ENCODE peak calls at places on chromosomes 16 and 17, in five cellular contexts. N, A, V, W and R are unnamed samples.

GRCh38 chr17:82974136-82974952 is 105.1 kb upstream of the METRNL start:
- DNase-seq in V (no peak), N (no peak), A (no peak), W (no peak), R (no peak)

GRCh38 chr16:50950955-50951354 is 200.1 kb downstream of the SALL1 start:
- DNase-seq in N (no peak), W (no peak), A (no peak), V (no peak), R (no peak)

GRCh38 chr17:28643979-28644781 is 778 bp downstream of the BLTP2 start:
- DNase-seq in V (no peak), A (no peak), N (no peak), W (peak), R (peak)

GRCh38 chr17:20944014-20944905 is 98.6 kb downstream of the USP22 start:
- DNase-seq in W (peak), V (no peak), N (no peak), A (no peak), R (no peak)

GRCh38 chr17:72600934-72601333 is 480.1 kb downstream of the SOX9 start:
- DNase-seq in A (no peak), W (peak), V (no peak), N (no peak), R (no peak)

GRCh38 chr16:81740163-81740562 is 38.9 kb upstream of the PLCG2 start:
- DNase-seq in A (no peak), N (no peak), W (no peak), V (no peak), R (no peak)

GRCh38 chr16:86509759-86510464 is 415 bp upstream of the FOXF1 start:
- DNase-seq in A (peak), N (no peak), W (no peak), V (peak), R (no peak)

GRCh38 chr17:56110463-56111138 is 42.7 kb upstream of the ANKFN1 start:
- DNase-seq in A (no peak), N (no peak), V (no peak), W (peak), R (no peak)

GRCh38 chr17:14143678-14144077 is 74.4 kb downstream of the COX10 start:
- DNase-seq in A (no peak), V (no peak), W (no peak), N (peak), R (no peak)

GRCh38 chr17:67606471-67606870 is 111.3 kb upstream of the NOL11 start:
- DNase-seq in A (peak), N (peak), W (no peak), V (peak), R (no peak)

GRCh38 chr17:52681486-52681885 is 523.0 kb upstream of the CA10 start:
- DNase-seq in A (no peak), V (no peak), N (no peak), W (no peak), R (no peak)

GRCh38 chr16:48011888-48012658 is 143.7 kb downstream of the ABCC12 start:
- DNase-seq in A (no peak), N (no peak), W (no peak), V (no peak), R (no peak)

GRCh38 chr17:30332057-30332542 is 1.8 kb downstream of the TMIGD1 start:
- DNase-seq in N (no peak), W (peak), A (no peak), V (no peak), R (no peak)

GRCh38 chr16:31064882-31065461 is 9.1 kb downstream of the ZNF668 start:
- DNase-seq in W (peak), V (peak), N (peak), A (peak), R (no peak)
- H3K27ac ChIP-seq in W (peak), V (peak), N (peak), A (peak), R (no peak)

GRCh38 chr17:79600613-79601221 is 10.1 kb downstream of the RBFOX3 start:
- DNase-seq in N (no peak), V (no peak), A (no peak), W (no peak), R (no peak)

GRCh38 chr17:79600071-79600470 is 10.8 kb downstream of the RBFOX3 start:
- DNase-seq in A (no peak), N (no peak), V (no peak), W (no peak), R (no peak)

GRCh38 chr17:79603771-79604170 is 7.1 kb downstream of the RBFOX3 start:
- DNase-seq in W (no peak), V (no peak), N (no peak), A (no peak), R (no peak)

GRCh38 chr17:79602621-79603020 is 8.2 kb downstream of the RBFOX3 start:
- DNase-seq in V (no peak), A (no peak), N (no peak), W (no peak), R (no peak)

DNA sequence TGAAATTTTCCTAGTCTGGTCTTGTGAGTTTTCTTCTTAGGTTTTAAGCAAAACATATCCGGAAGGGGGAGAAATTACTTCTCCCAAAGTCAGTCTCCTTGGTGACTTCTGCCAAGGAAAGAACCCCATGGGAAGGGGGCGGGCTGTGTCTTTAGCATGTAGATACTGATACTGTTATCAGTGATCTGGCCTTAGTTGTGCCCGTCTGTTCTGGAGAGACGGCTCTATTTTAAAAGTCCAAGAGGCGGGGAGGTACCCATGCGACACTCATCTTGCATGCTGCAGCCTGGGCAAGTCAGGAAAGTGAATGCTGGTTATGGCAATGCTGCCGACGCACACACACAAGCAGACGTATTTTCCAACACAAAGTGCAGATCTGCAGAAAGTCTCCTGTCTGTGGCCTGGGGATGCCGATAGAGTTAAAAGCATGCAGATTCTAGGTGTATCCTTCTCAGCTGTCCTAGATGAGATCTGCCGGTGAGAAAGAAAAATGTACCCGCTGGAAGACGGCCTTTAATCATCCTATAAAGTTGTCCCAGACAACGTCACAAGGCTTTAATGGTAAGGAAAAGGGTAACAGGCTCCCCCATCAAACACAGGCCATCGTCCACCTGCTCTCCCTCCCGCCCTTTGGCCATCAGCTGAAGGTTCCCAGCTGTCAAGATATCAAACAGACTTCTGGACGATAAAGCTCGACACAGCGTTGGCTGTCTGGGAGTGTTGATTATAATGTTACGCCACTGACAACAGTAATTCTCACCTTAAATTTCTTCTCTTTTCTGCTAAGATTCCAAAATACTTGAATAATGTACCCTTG is 9.0 kb downstream of the RBFOX3 start:
- DNase-seq in V (no peak), N (no peak), A (no peak), W (no peak), R (no peak)
- H3K27ac ChIP-seq in V (no peak), N (no peak), A (no peak), W (no peak), R (no peak)

GRCh38 chr17:62775876-62776275 is 32.2 kb downstream of the MARCHF10 start:
- DNase-seq in A (no peak), N (no peak), W (no peak), V (no peak), R (no peak)
- H3K27ac ChIP-seq in A (no peak), N (no peak), W (no peak), V (no peak), R (no peak)

DNA sequence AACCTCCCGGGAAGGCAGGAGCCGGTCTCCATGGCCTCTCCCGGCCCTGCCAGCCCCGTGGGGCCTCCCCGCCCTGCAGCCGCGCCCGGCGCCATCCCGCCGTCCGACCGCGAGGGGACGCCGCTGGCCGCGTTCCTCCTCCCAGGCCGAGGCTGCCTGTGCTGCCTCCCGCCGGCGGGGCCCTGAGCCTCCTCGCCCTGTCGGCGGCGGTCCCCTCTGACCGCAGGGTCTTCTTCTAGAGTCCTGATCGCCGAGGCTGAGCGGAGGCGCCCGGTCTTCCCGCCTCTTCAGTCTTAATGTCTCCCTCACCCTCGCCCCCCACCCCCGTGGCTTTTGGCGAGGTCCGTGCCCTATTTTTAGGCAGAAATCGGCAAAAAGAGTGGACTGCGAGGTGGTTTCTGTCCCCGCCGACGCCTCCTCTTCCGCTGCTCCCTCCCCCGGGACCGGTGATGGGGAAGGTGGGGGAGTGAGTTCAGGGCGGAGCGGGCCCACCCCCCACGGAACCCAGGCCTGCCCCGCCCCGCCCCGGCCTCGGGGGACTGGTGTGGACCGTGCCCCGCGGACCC is 794 bp upstream of the CPNE7 start:
- DNase-seq in V (peak), A (no peak), N (no peak), W (peak), R (no peak)
- H3K27ac ChIP-seq in V (no peak), A (no peak), N (no peak), W (peak), R (no peak)

DNA sequence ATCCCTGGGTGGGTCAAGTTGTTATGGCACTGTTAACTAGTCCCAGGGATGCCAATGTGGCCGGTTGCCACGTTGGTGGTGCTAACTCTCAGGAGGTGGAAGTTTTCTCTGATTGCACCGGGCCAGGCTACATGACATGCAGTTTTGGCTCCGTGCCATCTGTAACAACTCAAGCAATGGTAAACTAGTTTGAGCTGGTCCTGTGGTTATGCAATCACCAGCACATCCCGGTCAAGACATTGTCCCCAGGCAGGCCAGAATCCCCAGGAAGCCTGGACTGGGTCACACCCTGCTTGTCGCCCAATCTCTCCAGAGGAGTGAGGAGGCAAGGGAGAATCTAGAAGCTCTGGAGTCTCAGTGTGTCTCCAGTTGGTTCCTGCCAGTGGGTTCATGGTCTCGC is 10.1 kb upstream of the CCL17 start:
- DNase-seq in A (no peak), V (no peak), W (no peak), N (peak), R (no peak)
- H3K27ac ChIP-seq in A (no peak), V (peak), W (no peak), N (no peak), R (no peak)

GRCh38 chr16:88472637-88473205 is 19.6 kb downstream of the ZFPM1 start:
- DNase-seq in V (peak), A (no peak), W (no peak), N (no peak), R (no peak)

GRCh38 chr16:88471575-88471974 is 18.5 kb downstream of the ZFPM1 start:
- DNase-seq in V (no peak), N (no peak), W (no peak), A (no peak), R (no peak)

GRCh38 chr16:88469615-88470395 is 16.7 kb downstream of the ZFPM1 start:
- DNase-seq in V (no peak), A (no peak), W (no peak), N (no peak), R (no peak)

GRCh38 chr16:88472042-88472441 is 19.0 kb downstream of the ZFPM1 start:
- DNase-seq in N (no peak), V (no peak), W (no peak), A (no peak), R (no peak)

GRCh38 chr16:88471115-88471514 is 18.0 kb downstream of the ZFPM1 start:
- DNase-seq in V (no peak), A (no peak), N (no peak), W (no peak), R (no peak)
- H3K27ac ChIP-seq in V (no peak), A (no peak), N (no peak), W (no peak), R (no peak)

DNA sequence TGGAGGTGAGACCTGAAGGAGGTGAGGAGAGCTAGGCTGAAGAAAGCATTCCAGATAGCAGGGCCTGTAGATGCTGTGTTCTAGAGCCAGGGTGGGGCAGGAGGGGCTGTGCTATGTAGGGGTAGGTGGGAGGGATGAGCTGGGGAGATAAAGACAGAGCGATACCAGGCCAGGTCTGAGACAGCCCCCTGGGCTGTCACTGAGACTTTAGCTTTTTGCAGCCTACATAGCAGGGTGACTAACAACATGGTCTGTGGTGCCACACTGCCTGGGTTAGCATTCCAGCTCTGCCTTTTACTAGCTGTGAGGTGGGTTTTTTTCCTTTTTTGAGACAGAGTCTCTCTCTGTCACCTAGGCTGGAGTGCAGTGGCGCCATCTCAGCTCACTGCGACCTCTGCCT is 14.3 kb downstream of the NUP85 start:
- DNase-seq in A (no peak), V (no peak), N (no peak), W (no peak), R (no peak)
- H3K27ac ChIP-seq in A (no peak), V (no peak), N (no peak), W (no peak), R (no peak)

DNA sequence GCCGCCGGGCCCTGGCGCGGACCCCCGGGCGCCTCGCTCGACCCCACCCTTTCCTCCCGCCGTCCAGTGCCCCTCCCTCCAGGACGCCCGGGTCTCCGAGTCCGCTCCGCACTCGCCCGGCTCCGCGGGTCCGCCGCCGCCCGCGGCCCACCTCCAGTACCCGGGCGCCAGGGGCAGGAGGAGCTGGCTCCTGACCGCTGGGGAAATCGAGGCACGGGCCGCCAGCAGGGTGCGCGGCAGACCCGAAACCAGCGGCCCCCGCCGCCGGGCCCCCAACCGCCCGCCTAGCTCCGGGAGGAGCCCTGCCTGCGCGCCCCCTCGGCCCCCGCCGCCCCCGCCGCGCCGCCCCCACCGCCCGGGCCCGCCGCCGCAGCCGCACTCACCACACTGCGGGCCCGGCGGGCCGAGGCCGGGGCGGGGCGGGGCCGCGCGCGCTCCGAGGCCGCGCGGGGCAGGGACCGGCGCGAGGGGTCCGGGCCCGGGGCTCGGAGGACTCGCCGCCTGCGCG is 336 bp downstream of the MAFG start:
- DNase-seq in W (no peak), A (no peak), V (peak), N (no peak), R (no peak)
- H3K27ac ChIP-seq in W (peak), A (peak), V (peak), N (peak), R (peak)